ENCODE peak calls at places on chromosomes 3 and 15, in four cellular contexts. One of them, this sample, is unnamed.

GRCh38 chr15:90018216-90018831 is 17.2 kb downstream of the ZNF710 start:
- DNase-seq in K562: no peak
- DNase-seq in GM12878: no peak
- DNase-seq in H1: no peak
- DNase-seq in this sample: no peak

GRCh38 chr3:149366031-149366430 is 11.4 kb downstream of the TM4SF1 start:
- DNase-seq in GM12878: no peak
- DNase-seq in H1: no peak
- DNase-seq in K562: no peak
- DNase-seq in this sample: no peak

GRCh38 chr3:143578810-143579425 is 269.4 kb downstream of the SLC9A9 start:
- DNase-seq in H1: no peak
- DNase-seq in K562: no peak
- DNase-seq in GM12878: no peak
- DNase-seq in this sample: no peak

GRCh38 chr3:46027736-46028397 is 584 bp upstream of the XCR1 start:
- DNase-seq in K562: no peak
- DNase-seq in H1: no peak
- DNase-seq in GM12878: no peak
- DNase-seq in this sample: no peak

GRCh38 chr3:110026421-110026820 is 689.1 kb upstream of the DPPA4 start:
- DNase-seq in H1: no peak
- DNase-seq in GM12878: no peak
- DNase-seq in K562: no peak
- DNase-seq in this sample: peak; percentile 2

GRCh38 chr15:52100807-52101206 is 11.8 kb downstream of the BCL2L10 start:
- DNase-seq in K562: peak; percentile 22
- DNase-seq in GM12878: peak; percentile 69
- DNase-seq in H1: no peak
- DNase-seq in this sample: no peak

GRCh38 chr15:44580105-44580504 is 43.2 kb downstream of the EIF3J start:
- DNase-seq in GM12878: no peak
- DNase-seq in H1: no peak
- DNase-seq in K562: no peak
- DNase-seq in this sample: no peak

GRCh38 chr3:119310052-119310451 is 15.9 kb downstream of the ARHGAP31 start:
- DNase-seq in H1: no peak
- DNase-seq in K562: no peak
- DNase-seq in GM12878: no peak
- DNase-seq in this sample: no peak

GRCh38 chr3:68972358-68972979 is 40.1 kb upstream of the TAFA4 start:
- DNase-seq in GM12878: no peak
- DNase-seq in H1: peak; percentile 53
- DNase-seq in K562: peak; percentile 33
- DNase-seq in this sample: peak; percentile 64

GRCh38 chr15:68204776-68205557 is at the start of gene CALML4:
- DNase-seq in GM12878: no peak
- DNase-seq in H1: no peak
- DNase-seq in K562: no peak
- DNase-seq in this sample: no peak

GRCh38 chr3:50573566-50574279 is 4.4 kb downstream of the HEMK1 start:
- DNase-seq in K562: peak; percentile 41
- DNase-seq in GM12878: no peak
- DNase-seq in H1: no peak
- DNase-seq in this sample: no peak

GRCh38 chr3:141349711-141350110 is 18.6 kb upstream of the ZBTB38 start:
- DNase-seq in K562: no peak
- DNase-seq in H1: no peak
- DNase-seq in GM12878: no peak
- DNase-seq in this sample: no peak

GRCh38 chr3:24340161-24340560 is 154.5 kb downstream of the THRB start:
- DNase-seq in GM12878: no peak
- DNase-seq in K562: no peak
- DNase-seq in H1: no peak
- DNase-seq in this sample: no peak

GRCh38 chr15:75902129-75902557 is 1.5 kb upstream of the FBXO22 start:
- DNase-seq in K562: no peak
- DNase-seq in GM12878: no peak
- DNase-seq in H1: no peak
- DNase-seq in this sample: peak; percentile 16

GRCh38 chr3:107962946-107963345 is 127.9 kb downstream of the CD47 start:
- DNase-seq in K562: no peak
- DNase-seq in GM12878: no peak
- DNase-seq in H1: no peak
- DNase-seq in this sample: no peak

GRCh38 chr3:6779140-6779539 is 81.8 kb upstream of the GRM7 start:
- DNase-seq in H1: no peak
- DNase-seq in K562: no peak
- DNase-seq in GM12878: no peak
- DNase-seq in this sample: no peak

GRCh38 chr15:90099868-90100854 is 2.1 kb downstream of the IDH2 start:
- DNase-seq in H1: no peak
- DNase-seq in K562: no peak
- DNase-seq in GM12878: no peak
- DNase-seq in this sample: no peak

GRCh38 chr15:43519207-43519606 is 1.8 kb downstream of the MAP1A start:
- DNase-seq in K562: peak; percentile 6
- DNase-seq in H1: no peak
- DNase-seq in GM12878: no peak
- DNase-seq in this sample: peak; percentile 49

GRCh38 chr3:16866447-16867025 is 18.2 kb upstream of the PLCL2 start:
- DNase-seq in K562: no peak
- DNase-seq in H1: no peak
- DNase-seq in GM12878: no peak
- DNase-seq in this sample: no peak
- TF ChIP-seq GABPA in K562: no peak
- TF ChIP-seq GABPA in H1: no peak
- TF ChIP-seq GABPA in GM12878: no peak
- TF ChIP-seq GABPA in this sample: no peak

DNA sequence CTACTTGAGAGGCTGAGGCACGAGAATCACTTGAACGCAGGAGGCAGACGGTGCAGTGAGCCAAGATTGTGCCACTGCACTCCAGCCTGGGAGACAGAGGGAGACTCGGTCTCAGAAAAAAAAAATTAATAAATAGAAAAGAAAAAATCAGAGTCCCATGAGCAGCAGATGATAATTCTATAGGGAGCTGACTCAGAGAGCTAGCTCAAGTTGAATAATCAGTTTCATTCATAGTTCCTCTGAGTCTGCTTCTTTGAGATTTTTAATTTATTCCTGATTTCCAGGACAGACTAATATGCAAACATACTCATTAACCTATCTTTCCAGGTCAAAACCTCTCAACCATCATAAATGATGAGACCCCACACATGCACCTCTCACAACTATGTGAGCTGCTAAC is 55.0 kb upstream of the PTX3 start:
- DNase-seq in GM12878: no peak
- DNase-seq in K562: no peak
- DNase-seq in H1: no peak
- DNase-seq in this sample: no peak
- TF ChIP-seq NRF1 in GM12878: no peak
- TF ChIP-seq NRF1 in K562: no peak
- TF ChIP-seq NRF1 in H1: no peak
- TF ChIP-seq NRF1 in this sample: no peak

DNA sequence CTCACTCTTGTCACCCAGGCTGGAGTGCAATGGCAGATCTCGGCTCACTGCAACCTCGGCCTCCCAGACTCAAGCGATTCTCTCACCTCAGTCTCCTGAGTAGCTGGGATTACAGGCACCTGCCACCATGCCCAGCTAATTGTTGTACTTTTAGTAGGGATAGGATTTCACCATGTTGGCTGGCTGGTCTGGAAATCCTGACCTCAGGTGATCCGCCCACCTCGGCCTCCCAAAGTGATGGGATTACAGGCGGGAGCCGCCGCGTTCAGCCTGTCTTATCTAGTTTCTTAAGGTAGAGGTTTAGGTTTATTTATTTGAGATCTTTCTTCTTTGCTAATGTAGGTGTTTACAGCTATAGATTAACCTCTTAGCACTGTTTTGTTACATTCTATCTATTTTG is 708.8 kb downstream of the ZNF385D start:
- DNase-seq in GM12878: no peak
- DNase-seq in H1: no peak
- DNase-seq in K562: no peak
- DNase-seq in this sample: no peak
- TF ChIP-seq GABPA in GM12878: no peak
- TF ChIP-seq GABPA in H1: no peak
- TF ChIP-seq GABPA in K562: no peak
- TF ChIP-seq GABPA in this sample: no peak

GRCh38 chr3:187782008-187782407 is 36.7 kb upstream of the BCL6 start:
- DNase-seq in H1: no peak
- DNase-seq in K562: no peak
- DNase-seq in GM12878: no peak
- DNase-seq in this sample: no peak

GRCh38 chr3:187778726-187779125 is 33.5 kb upstream of the BCL6 start:
- DNase-seq in H1: no peak
- DNase-seq in K562: no peak
- DNase-seq in GM12878: no peak
- DNase-seq in this sample: no peak

GRCh38 chr3:187777331-187778046 is 32.2 kb upstream of the BCL6 start:
- DNase-seq in K562: no peak
- DNase-seq in H1: no peak
- DNase-seq in GM12878: peak; percentile 46
- DNase-seq in this sample: no peak

GRCh38 chr3:187781001-187781400 is 35.7 kb upstream of the BCL6 start:
- DNase-seq in K562: no peak
- DNase-seq in H1: no peak
- DNase-seq in GM12878: no peak
- DNase-seq in this sample: no peak

DNA sequence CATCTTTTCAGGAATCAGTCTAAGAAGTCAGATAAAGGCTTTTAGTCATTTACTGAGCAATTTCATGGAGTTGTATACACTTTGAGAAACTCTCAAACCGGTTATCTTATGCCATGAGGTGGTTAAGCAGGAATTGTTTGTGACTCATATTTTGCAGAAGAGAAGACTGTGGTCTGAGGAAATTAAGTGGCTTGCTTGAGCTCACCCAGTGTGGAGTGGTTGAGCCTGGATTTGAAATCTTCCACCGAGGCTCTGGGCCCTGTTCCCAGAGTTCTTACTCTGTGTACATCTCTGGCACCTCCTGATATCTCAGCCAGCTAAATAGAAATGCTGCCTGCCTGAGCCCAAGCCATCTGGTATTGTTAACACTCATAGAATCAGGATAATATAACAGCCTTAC is 37.8 kb upstream of the BCL6 start:
- DNase-seq in GM12878: no peak
- DNase-seq in K562: no peak
- DNase-seq in H1: no peak
- DNase-seq in this sample: no peak
- TF ChIP-seq NRF1 in GM12878: no peak
- TF ChIP-seq NRF1 in K562: no peak
- TF ChIP-seq NRF1 in H1: no peak
- TF ChIP-seq NRF1 in this sample: no peak

This sample was measured in SK-N-SH.